ENCODE peak calls at places on chromosomes 2 and 18, in four cellular contexts. M, R, C and X are unnamed samples.

GRCh38 chr2:18630101-18630500 is 40.7 kb upstream of the NT5C1B start:
- DNase-seq in R (no peak), C (no peak), M (no peak), X (no peak)

GRCh38 chr2:172178035-172178434 is 75.3 kb upstream of the DLX2 start:
- DNase-seq in R (no peak), M (no peak), C (no peak), X (no peak)

GRCh38 chr2:168669151-168669550 is 133.3 kb upstream of the NOSTRIN start:
- DNase-seq in C (no peak), M (no peak), R (no peak), X (no peak)

GRCh38 chr2:36123995-36124394 is 231.6 kb upstream of the CRIM1 start:
- DNase-seq in C (no peak), R (no peak), M (no peak), X (no peak)

GRCh38 chr2:43032894-43033270 is 193.5 kb downstream of the ZFP36L2 start:
- DNase-seq in C (no peak), M (no peak), R (no peak), X (no peak)

GRCh38 chr2:75627902-75628504 is 18.6 kb upstream of the MRPL19 start:
- DNase-seq in C (peak), R (peak), M (peak), X (peak)

GRCh38 chr2:165572155-165572554 is 102.7 kb downstream of the CSRNP3 start:
- DNase-seq in R (no peak), C (no peak), M (no peak), X (no peak)

GRCh38 chr2:128329607-128330006 is 10.9 kb upstream of the HS6ST1 start:
- DNase-seq in R (no peak), M (no peak), C (no peak), X (no peak)

GRCh38 chr18:70046796-70047195 is 99.1 kb upstream of the CD226 start:
- DNase-seq in C (no peak), M (no peak), R (no peak), X (no peak)

GRCh38 chr2:161077367-161078210 is 82.6 kb upstream of the TANK start:
- DNase-seq in C (no peak), R (no peak), M (no peak), X (no peak)

GRCh38 chr2:41963661-41964525 is 83.9 kb upstream of the PKDCC start:
- DNase-seq in R (peak), C (no peak), M (no peak), X (no peak)

GRCh38 chr2:42234056-42234455 is 64.9 kb downstream of the EML4 start:
- DNase-seq in M (no peak), R (no peak), C (no peak), X (no peak)

GRCh38 chr2:7930800-7931635 is 750.8 kb upstream of the ID2 start:
- DNase-seq in M (no peak), R (no peak), C (no peak), X (no peak)

GRCh38 chr18:1488957-1489356 is 584.3 kb downstream of the ADCYAP1 start:
- DNase-seq in M (no peak), C (no peak), R (no peak), X (no peak)

GRCh38 chr18:11981633-11982366 is 493 bp downstream of the IMPA2 start:
- DNase-seq in C (no peak), M (no peak), R (peak), X (no peak)

GRCh38 chr2:178163395-178163794 is 30.9 kb upstream of the OSBPL6 start:
- DNase-seq in C (no peak), M (no peak), R (no peak), X (no peak)

GRCh38 chr18:32259553-32259952 is 69.7 kb downstream of the MEP1B start:
- DNase-seq in M (no peak), R (no peak), C (no peak), X (no peak)

GRCh38 chr2:40797115-40797514 is 345.2 kb upstream of the SLC8A1 start:
- DNase-seq in C (no peak), R (no peak), M (no peak), X (no peak)

DNA sequence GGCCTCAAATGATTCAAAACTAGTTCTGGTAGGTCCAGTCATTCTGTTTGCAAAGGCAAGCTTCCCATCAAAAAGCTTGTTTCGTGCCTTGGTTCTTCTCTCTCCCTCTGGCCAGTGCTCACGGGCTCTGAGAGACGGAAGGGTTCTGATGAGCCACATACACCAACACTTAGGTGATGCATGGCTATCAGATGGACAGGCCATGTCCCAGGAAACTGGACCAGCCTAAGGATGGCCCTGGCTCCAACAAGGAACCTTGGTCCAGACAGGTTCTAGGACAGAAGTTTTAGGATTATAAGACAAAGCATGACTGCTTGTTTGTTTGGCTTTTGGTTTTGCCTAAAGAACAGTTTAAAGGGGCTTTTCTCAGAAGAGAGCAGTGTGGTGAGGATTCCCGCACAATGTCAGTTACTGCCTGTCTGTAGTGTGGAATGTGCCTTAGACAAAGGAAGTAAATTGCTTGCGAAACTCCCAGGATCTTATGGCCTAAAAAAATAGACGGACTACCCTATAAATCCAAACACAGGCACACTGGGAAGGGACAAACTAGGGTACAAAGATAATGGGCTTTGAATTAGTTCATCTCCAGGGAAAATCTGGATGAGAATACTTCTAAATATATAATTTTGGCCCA is 10.3 kb downstream of the CYP1B1 start:
- DNase-seq in R (no peak), M (no peak), C (no peak), X (no peak)
- TF ChIP-seq TCF7L2 in R (no peak), M (no peak), C (no peak), X (no peak)

GRCh38 chr2:12685145-12685544 is 31.6 kb upstream of the TRIB2 start:
- DNase-seq in M (no peak), R (no peak), C (no peak), X (no peak)
- TF ChIP-seq TCF7L2 in M (no peak), R (no peak), C (no peak), X (no peak)

GRCh38 chr2:116747103-116747502 is 1067.4 kb upstream of the DDX18 start:
- DNase-seq in R (no peak), M (no peak), C (no peak), X (no peak)
- TF ChIP-seq TCF7L2 in R (no peak), M (no peak), C (no peak), X (no peak)

DNA sequence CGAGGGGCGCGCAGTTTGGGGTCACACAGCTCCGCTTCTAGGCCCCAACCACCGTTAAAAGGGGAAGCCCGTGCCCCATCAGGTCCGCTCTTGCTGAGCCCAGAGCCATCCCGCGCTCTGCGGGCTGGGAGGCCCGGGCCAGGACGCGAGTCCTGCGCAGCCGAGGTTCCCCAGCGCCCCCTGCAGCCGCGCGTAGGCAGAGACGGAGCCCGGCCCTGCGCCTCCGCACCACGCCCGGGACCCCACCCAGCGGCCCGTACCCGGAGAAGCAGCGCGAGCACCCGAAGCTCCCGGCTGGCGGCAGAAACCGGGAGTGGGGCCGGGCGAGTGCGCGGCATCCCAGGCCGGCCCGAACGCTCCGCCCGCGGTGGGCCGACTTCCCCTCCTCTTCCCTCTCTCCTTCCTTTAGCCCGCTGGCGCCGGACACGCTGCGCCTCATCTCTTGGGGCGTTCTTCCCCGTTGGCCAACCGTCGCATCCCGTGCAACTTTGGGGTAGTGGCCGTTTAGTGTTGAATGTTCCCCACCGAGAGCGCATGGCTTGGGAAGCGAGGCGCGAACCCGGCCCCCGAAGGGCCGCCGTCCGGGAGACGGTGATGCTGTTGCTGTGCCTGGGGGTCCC is at the start of gene ITGA4:
- DNase-seq in R (no peak), M (no peak), C (no peak), X (no peak)
- TF ChIP-seq TCF7L2 in R (no peak), M (no peak), C (no peak), X (no peak)